ENCODE peak calls at places on chromosomes 5 and 9, in eight cellular contexts. Q is NCI-H1105 treated with DMSO at 0.1 percent for 48 hours; O is choroid plexus epithelial cell; N is WERI-Rb-1; W is activated naive CD4-positive, alpha-beta T cell treated with anti-CD3 and anti-CD28 coated beads for 36 hours; K is body of pancreas; E is activated CD4-positive, alpha-beta T cell treated with anti-CD3 and anti-CD28 coated beads for 48 hours; M is stimulated activated CD4-positive, alpha-beta T cell treated with anti-CD3 and anti-CD28 coated beads, Interleukin-2, amount 100 ng/mL, for 24 hours. F is an unnamed sample.

GRCh38 chr9:1303911-1304310 is 253.8 kb downstream of the DMRT2 start:
- DNase-seq in N (no peak), O (no peak), K (no peak), W (no peak), M (no peak), E (no peak), Q (no peak), F (no peak)

GRCh38 chr5:67240846-67241245 is 44.2 kb upstream of the CD180 start:
- DNase-seq in W (no peak), Q (no peak), E (no peak), O (no peak), N (no peak), M (no peak), K (no peak), F (no peak)

GRCh38 chr9:84301851-84302250 is 38.7 kb downstream of the SLC28A3 start:
- DNase-seq in Q (no peak), M (no peak), N (no peak), W (no peak), O (peak; percentile 70), K (no peak), E (no peak), F (no peak)

GRCh38 chr9:121399883-121400607 is 30.0 kb upstream of the STOM start:
- DNase-seq in W (no peak), E (no peak), K (peak; percentile 13), O (peak; percentile 92), M (no peak), Q (peak; percentile 67), N (no peak), F (no peak)

GRCh38 chr5:3110371-3110770 is 358.9 kb upstream of the IRX2 start:
- DNase-seq in M (no peak), O (no peak), N (no peak), W (no peak), K (no peak), E (no peak), Q (no peak), F (no peak)

GRCh38 chr5:170251462-170251861 is 18.7 kb downstream of the C5orf58 start:
- DNase-seq in K (no peak), O (no peak), M (no peak), W (no peak), Q (peak; percentile 48), N (no peak), E (no peak), F (no peak)

GRCh38 chr5:24773241-24773640 is 128.5 kb upstream of the CDH10 start:
- DNase-seq in E (no peak), N (no peak), O (no peak), Q (no peak), K (no peak), M (no peak), W (no peak), F (no peak)

GRCh38 chr9:134025606-134026541 is 593 bp downstream of the BRD3OS start:
- DNase-seq in O (peak; percentile 52), M (peak; percentile 52), W (peak; percentile 59), N (peak; percentile 52), K (peak; percentile 30), Q (peak; percentile 32), E (peak; percentile 62), F (peak; percentile 65)

GRCh38 chr9:135809166-135809565 is 98.2 kb downstream of the CAMSAP1 start:
- DNase-seq in O (no peak), N (no peak), E (no peak), K (no peak), M (no peak), Q (no peak), W (peak; percentile 1), F (no peak)

GRCh38 chr9:96626912-96627311 is 7.3 kb upstream of the CDC14B start:
- DNase-seq in O (no peak), W (no peak), E (no peak), Q (no peak), K (no peak), M (no peak), N (no peak), F (no peak)

GRCh38 chr5:14487101-14487895 is 94.3 kb upstream of the OTULINL start:
- DNase-seq in K (no peak), W (no peak), E (no peak), O (peak; percentile 43), M (no peak), N (no peak), Q (no peak), F (no peak)

GRCh38 chr9:93291536-93292287 is 107.8 kb downstream of the WNK2 start:
- DNase-seq in O (no peak), E (no peak), N (no peak), W (no peak), Q (no peak), K (no peak), M (no peak), F (no peak)

GRCh38 chr5:95841914-95842812 is 19.6 kb upstream of the GLRX start:
- DNase-seq in N (no peak), K (peak; percentile 55), O (peak; percentile 80), W (no peak), E (no peak), M (no peak), Q (no peak), F (no peak)